ENCODE peak calls at places on chromosomes 12 and 14, in four cellular contexts. N is HCT116, Z is hepatocyte, G is GM23248. O is an unnamed sample. For H3K36me3, the result is how much of the 10 kb centered on the place peaks cover.

GRCh38 chr12:72144553-72144952 is 127.6 kb upstream of the TRHDE start:
- DNase-seq in N (no peak), Z (no peak), G (no peak), O (no peak)

GRCh38 chr14:105499256-105500035 is 8.4 kb downstream of the TEDC1 start:
- DNase-seq in G (no peak), N (no peak), Z (no peak), O (no peak)

GRCh38 chr14:61569308-61569707 is 126.0 kb upstream of the HIF1A start:
- DNase-seq in Z (no peak), G (no peak), N (no peak), O (no peak)

GRCh38 chr12:54628186-54628846 is 6.4 kb downstream of the LACRT start:
- DNase-seq in N (no peak), G (no peak), Z (no peak), O (no peak)

GRCh38 chr14:63203015-63203414 is 1.2 kb upstream of the RHOJ start:
- DNase-seq in G (no peak), N (no peak), Z (no peak), O (no peak)

GRCh38 chr14:88554458-88555286 is at the start of gene PTPN21:
- DNase-seq in G (peak), N (no peak), Z (peak), O (peak)

GRCh38 chr12:64611430-64612286 is 1.4 kb downstream of the RASSF3 start:
- DNase-seq in Z (peak), G (peak), N (no peak), O (peak)

GRCh38 chr12:64088431-64089349 is 133.4 kb downstream of the KICS2 start:
- DNase-seq in N (peak), Z (peak), G (peak), O (no peak)

GRCh38 chr12:20808521-20808920 is 2.0 kb upstream of the SLCO1B3 start:
- DNase-seq in Z (no peak), N (no peak), G (no peak), O (no peak)

GRCh38 chr12:13106666-13107065 is 3.2 kb upstream of the GSG1 start:
- DNase-seq in Z (no peak), G (no peak), N (no peak), O (no peak)
- H3K36me3 ChIP-seq in Z (under half), G (under half), N (under half), O (under half)

GRCh38 chr14:95098984-95099599 is 58.2 kb downstream of the DICER1 start:
- DNase-seq in N (peak), G (peak), Z (peak), O (peak)
- TF ChIP-seq EZH2phosphoT487 in N (no peak), G (no peak), Z (no peak), O (no peak)

DNA sequence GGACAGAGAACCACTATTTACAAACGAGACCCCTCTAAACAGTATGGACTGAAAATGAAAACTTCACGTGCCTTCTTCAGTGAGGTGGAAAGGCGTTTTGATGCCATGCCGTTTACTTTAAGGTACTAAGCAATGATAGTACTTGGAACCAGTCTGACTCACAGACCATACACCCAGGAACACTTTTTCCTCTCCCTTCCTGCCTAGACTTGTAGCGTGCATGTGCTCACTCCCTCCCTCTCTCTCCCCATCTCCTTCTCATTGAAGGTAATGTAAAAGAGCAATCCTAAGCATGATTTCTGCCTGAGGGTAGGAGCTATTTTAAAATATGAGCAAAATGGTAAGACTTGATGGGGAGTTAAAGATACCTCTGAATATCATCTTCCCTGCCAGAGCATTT is 5.9 kb upstream of the RPL41 start:
- DNase-seq in Z (no peak), N (no peak), G (no peak), O (no peak)
- H3K36me3 ChIP-seq in Z (under half), N (half or more), G (half or more), O (under half)

GRCh38 chr14:29222671-29223268 is 456.2 kb downstream of the FOXG1 start:
- DNase-seq in N (no peak), G (peak), Z (peak), O (no peak)
- TF ChIP-seq EZH2phosphoT487 in N (no peak), G (no peak), Z (no peak), O (no peak)

DNA sequence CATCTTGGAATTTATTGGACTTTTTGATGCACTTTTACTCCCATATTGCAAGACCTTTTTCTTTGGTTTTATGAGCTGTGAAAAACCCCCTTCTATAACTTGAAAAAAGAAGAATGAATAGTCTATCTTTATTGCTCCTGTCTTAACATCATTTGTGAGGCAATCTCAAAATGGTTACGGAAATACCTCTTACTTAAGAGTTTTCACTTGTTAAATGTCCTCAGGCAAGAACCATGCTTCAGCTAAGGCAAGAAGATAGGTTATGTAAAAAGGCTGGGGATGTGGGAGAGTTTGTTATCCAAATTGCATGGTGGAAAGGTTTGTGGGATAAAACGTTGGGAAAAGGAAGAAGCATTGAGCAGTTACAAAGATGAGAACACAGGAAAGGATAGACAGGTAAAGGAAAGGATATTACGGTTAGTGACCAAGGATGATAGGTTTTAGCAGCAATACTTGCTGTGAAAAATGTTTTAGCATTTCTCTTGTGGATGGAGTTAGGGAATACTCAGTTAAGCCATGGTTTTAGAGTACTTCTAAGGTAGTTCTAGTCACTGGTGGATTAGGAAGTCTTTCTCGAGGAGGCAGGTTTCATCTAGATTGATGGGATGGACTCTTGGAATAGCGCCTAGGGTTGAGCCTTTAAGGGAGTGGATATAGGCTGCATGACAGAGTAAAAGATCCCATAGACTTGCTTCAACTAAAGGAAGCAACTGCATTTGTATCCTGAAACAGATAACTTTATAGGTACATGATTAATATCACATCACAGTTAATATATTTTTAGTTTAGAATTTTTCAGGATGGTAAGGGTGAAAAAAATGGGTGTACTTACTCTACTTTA is 30.3 kb downstream of the MDM2 start:
- DNase-seq in G (no peak), Z (no peak), N (no peak), O (no peak)
- H3K36me3 ChIP-seq in G (half or more), Z (under half), N (half or more), O (under half)

DNA sequence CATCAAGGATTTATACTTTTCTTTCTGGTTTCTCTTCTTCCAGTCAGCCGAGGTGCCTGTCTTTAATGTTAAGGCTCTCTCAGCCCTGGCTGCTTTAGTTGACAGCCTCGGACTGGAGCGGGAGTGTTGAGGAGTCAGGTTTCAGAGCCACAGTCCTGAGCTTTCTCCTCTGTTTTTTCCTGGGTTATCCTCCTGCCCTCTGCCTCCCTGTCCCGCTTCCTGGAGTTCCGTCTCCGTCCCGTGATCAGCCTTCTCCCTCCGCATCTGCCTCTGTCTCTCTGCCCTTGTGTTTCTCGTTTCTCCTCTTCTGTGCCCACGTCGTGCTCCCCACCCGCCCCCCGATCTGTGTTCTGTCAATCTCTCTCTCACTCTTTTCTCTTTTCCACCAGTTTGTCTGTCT is 33.0 kb downstream of the IQSEC3 start:
- DNase-seq in G (peak), Z (peak), N (no peak), O (peak)
- TF ChIP-seq EZH2phosphoT487 in G (no peak), Z (no peak), N (no peak), O (no peak)

DNA sequence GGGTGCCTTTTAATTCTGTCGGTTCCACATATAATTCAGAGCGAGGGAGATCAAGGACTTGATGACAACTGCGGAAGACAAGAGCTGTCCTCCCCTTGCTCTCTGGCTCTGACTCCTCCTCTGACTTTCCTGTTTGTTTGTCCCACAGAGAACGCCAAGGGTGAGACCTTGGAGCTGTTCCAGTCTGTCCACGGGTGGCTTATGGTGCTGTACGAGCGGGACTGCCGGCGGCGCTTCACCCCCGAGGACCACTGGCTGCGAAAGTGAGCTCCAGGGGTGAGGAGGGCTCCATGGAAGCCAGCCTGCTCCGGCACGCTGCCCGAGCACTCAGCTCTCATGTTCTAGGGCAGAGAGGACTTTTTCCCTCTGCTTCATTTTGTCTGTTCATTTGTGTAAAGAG is 32.8 kb downstream of the UBE3B start:
- DNase-seq in G (no peak), Z (no peak), N (no peak), O (no peak)
- H3K36me3 ChIP-seq in G (under half), Z (under half), N (under half), O (under half)